ENCODE peak calls at places on chromosomes 13 and 19, in seven cellular contexts. K, A, Y, X, E, S and U are unnamed samples.

GRCh38 chr13:101416181-101417042 is at the start of gene NALCN:
- DNase-seq in E (peak), X (peak), K (no peak), S (peak), A (peak), Y (peak), U (peak)

GRCh38 chr19:1773173-1773572 is 19.9 kb downstream of the ONECUT3 start:
- DNase-seq in X (no peak), A (no peak), Y (no peak), K (no peak), S (no peak), E (peak), U (no peak)

GRCh38 chr13:35293579-35293978 is 182.9 kb downstream of the MAB21L1 start:
- DNase-seq in E (peak), S (no peak), X (no peak), Y (no peak), K (no peak), A (no peak), U (no peak)

GRCh38 chr19:18416778-18417249 is 2.4 kb upstream of the SSBP4 start:
- DNase-seq in A (peak), S (peak), K (peak), E (peak), Y (peak), X (peak), U (peak)

GRCh38 chr19:19464339-19465098 is 50.8 kb downstream of the TSSK6 start:
- DNase-seq in E (peak), S (no peak), K (peak), A (peak), Y (peak), X (peak), U (no peak)

GRCh38 chr13:83995930-83996329 is 113.7 kb upstream of the SLITRK1 start:
- DNase-seq in K (no peak), S (no peak), X (no peak), A (no peak), E (no peak), Y (no peak), U (no peak)

GRCh38 chr19:18905520-18906236 is 9.7 kb upstream of the CERS1 start:
- DNase-seq in A (no peak), E (no peak), K (no peak), X (no peak), S (no peak), Y (no peak), U (no peak)

GRCh38 chr19:3107658-3108057 is 13.5 kb downstream of the GNA11 start:
- DNase-seq in E (no peak), Y (no peak), A (no peak), S (no peak), K (no peak), X (no peak), U (no peak)

GRCh38 chr13:42266464-42266863 is 5.5 kb upstream of the AKAP11 start:
- DNase-seq in Y (no peak), K (peak), E (peak), X (peak), S (no peak), A (peak), U (no peak)

GRCh38 chr13:40640845-40641458 is 25.5 kb downstream of the FOXO1 start:
- DNase-seq in Y (no peak), A (no peak), E (no peak), X (no peak), K (no peak), S (no peak), U (no peak)

GRCh38 chr13:71577127-71577526 is 289.9 kb downstream of the DACH1 start:
- DNase-seq in S (no peak), A (peak), Y (no peak), X (peak), K (no peak), E (peak), U (no peak)

GRCh38 chr19:11410682-11411081 is 8.4 kb downstream of the RGL3 start:
- DNase-seq in A (peak), K (peak), X (no peak), Y (no peak), S (no peak), E (peak), U (no peak)

GRCh38 chr19:40136818-40137217 is 46.1 kb upstream of the ZNF780A start:
- DNase-seq in S (no peak), E (no peak), A (no peak), X (no peak), Y (no peak), K (no peak), U (no peak)

GRCh38 chr19:7617172-7617571 is 12.2 kb downstream of the XAB2 start:
- DNase-seq in K (no peak), S (no peak), Y (no peak), E (no peak), A (no peak), X (no peak), U (no peak)

GRCh38 chr13:36046672-36047071 is 84.5 kb downstream of the DCLK1 start:
- DNase-seq in E (no peak), X (no peak), Y (no peak), K (no peak), S (no peak), A (no peak), U (no peak)

GRCh38 chr13:51339354-51339753 is at the start of gene SERPINE3:
- DNase-seq in X (no peak), S (no peak), A (no peak), Y (no peak), K (no peak), E (no peak), U (no peak)

GRCh38 chr13:63209330-63210017 is 1793.8 kb upstream of the PCDH20 start:
- DNase-seq in X (peak), A (no peak), S (no peak), Y (no peak), E (peak), K (peak), U (no peak)

GRCh38 chr19:27744926-27745844 is 1467.8 kb downstream of the UQCRFS1 start:
- DNase-seq in E (no peak), S (no peak), Y (no peak), X (no peak), A (no peak), K (no peak), U (peak)

GRCh38 chr19:40190891-40191835 is at the start of gene MAP3K10:
- DNase-seq in A (peak), S (peak), K (peak), X (peak), E (peak), Y (peak), U (peak)

GRCh38 chr13:35518337-35518736 is 41.8 kb upstream of the MAB21L1 start:
- DNase-seq in X (no peak), E (no peak), Y (no peak), S (no peak), K (no peak), A (no peak), U (no peak)

GRCh38 chr19:6888967-6889366 is 1.6 kb downstream of the ADGRE1 start:
- DNase-seq in X (no peak), K (no peak), E (no peak), S (no peak), Y (no peak), A (no peak), U (no peak)

GRCh38 chr13:84662503-84662902 is 780.2 kb upstream of the SLITRK1 start:
- DNase-seq in K (no peak), E (no peak), Y (no peak), A (no peak), X (no peak), S (no peak), U (no peak)

GRCh38 chr13:76048675-76049396 is 412.7 kb downstream of the LMO7 start:
- DNase-seq in E (no peak), S (no peak), Y (no peak), K (no peak), A (no peak), X (no peak), U (no peak)

GRCh38 chr13:48093588-48093987 is 1.3 kb downstream of the MED4 start:
- DNase-seq in E (no peak), S (no peak), A (no peak), Y (no peak), X (no peak), K (no peak), U (no peak)

GRCh38 chr13:30679483-30680330 is 55.6 kb upstream of the ALOX5AP start:
- DNase-seq in X (peak), Y (no peak), K (peak), E (no peak), S (no peak), A (peak), U (peak)

GRCh38 chr19:8042900-8043299 is 9.7 kb upstream of the CCL25 start:
- DNase-seq in A (no peak), Y (no peak), K (no peak), S (no peak), X (no peak), E (no peak), U (no peak)

GRCh38 chr19:51367565-51368365 is 1.0 kb downstream of the CLDND2 start:
- DNase-seq in S (peak), Y (peak), E (peak), X (peak), K (peak), A (peak), U (peak)

GRCh38 chr19:15885167-15885566 is 12.7 kb downstream of the CYP4F2 start:
- DNase-seq in Y (no peak), A (no peak), X (no peak), K (no peak), E (no peak), S (no peak), U (no peak)

GRCh38 chr19:4373601-4374441 is 26.5 kb downstream of the SH3GL1 start:
- DNase-seq in E (no peak), K (peak), A (no peak), Y (no peak), X (peak), S (no peak), U (no peak)

GRCh38 chr19:6476155-6476895 is 5.3 kb downstream of the DENND1C start:
- DNase-seq in X (peak), Y (peak), S (peak), A (peak), K (peak), E (peak), U (peak)

GRCh38 chr19:38634757-38635482 is 12.5 kb upstream of the ACTN4 start:
- DNase-seq in S (peak), A (peak), E (peak), X (peak), K (peak), Y (peak), U (peak)

GRCh38 chr19:5048727-5049553 is 80.0 kb downstream of the KDM4B start:
- DNase-seq in K (peak), X (peak), A (peak), S (no peak), E (no peak), Y (no peak), U (no peak)

GRCh38 chr19:36028313-36029041 is 4.2 kb downstream of the CLIP3 start:
- DNase-seq in E (no peak), A (no peak), Y (no peak), X (no peak), K (no peak), S (no peak), U (no peak)

GRCh38 chr19:41565384-41565730 is 10.6 kb upstream of the CEACAM21 start:
- DNase-seq in A (peak), E (no peak), K (no peak), S (no peak), Y (no peak), X (no peak), U (no peak)

GRCh38 chr19:50326101-50326664 is 3.0 kb downstream of the KCNC3 start:
- DNase-seq in S (peak), Y (no peak), A (no peak), X (no peak), K (no peak), E (no peak), U (no peak)

GRCh38 chr19:50327461-50328256 is 1.5 kb downstream of the KCNC3 start:
- DNase-seq in A (no peak), Y (no peak), X (no peak), K (no peak), E (no peak), S (no peak), U (no peak)

GRCh38 chr19:50328257-50329145 is 676 bp downstream of the KCNC3 start:
- DNase-seq in K (no peak), A (peak), E (peak), Y (no peak), S (peak), X (no peak), U (peak)

GRCh38 chr19:50325310-50326100 is 3.7 kb downstream of the KCNC3 start:
- DNase-seq in S (peak), K (peak), A (peak), X (peak), E (peak), Y (peak), U (peak)

GRCh38 chr19:50327013-50327412 is 2.2 kb downstream of the KCNC3 start:
- DNase-seq in S (no peak), Y (no peak), K (no peak), E (no peak), X (no peak), A (no peak), U (no peak)
- H3K23ac ChIP-seq in S (no peak), Y (no peak), K (no peak), E (no peak), X (no peak), A (no peak), U (no peak)

DNA sequence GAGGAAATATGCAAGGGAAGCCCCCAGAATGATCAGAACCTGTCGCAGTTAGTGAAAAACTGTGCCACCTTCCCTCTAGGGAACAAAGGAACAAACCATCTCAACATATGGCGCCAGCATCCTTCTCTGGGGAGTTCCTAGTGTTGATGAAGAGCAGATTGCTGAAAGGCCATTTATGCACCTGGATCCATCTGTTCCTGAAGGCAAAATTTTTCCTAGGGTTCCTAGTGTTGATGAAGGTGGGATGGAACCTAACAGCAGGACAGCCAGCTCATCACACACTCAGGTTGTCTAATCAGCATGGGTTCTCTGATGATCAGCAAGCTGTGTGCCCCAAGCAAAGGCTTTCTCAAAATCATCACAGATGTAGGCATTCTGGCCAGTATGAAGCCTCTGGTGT is 32.6 kb downstream of the ZNF473 start:
- DNase-seq in Y (no peak), K (no peak), S (no peak), E (no peak), A (no peak), X (no peak), U (no peak)
- H3K23ac ChIP-seq in Y (no peak), K (no peak), S (no peak), E (no peak), A (no peak), X (no peak), U (no peak)

GRCh38 chr13:98966019-98966418 is 11.8 kb downstream of the DOCK9 start:
- DNase-seq in X (no peak), E (no peak), A (no peak), S (no peak), K (no peak), Y (no peak), U (no peak)

GRCh38 chr13:98961204-98962105 is 16.4 kb downstream of the DOCK9 start:
- DNase-seq in E (peak), X (no peak), Y (no peak), K (no peak), A (no peak), S (no peak), U (no peak)

GRCh38 chr13:98965325-98965724 is 12.5 kb downstream of the DOCK9 start:
- DNase-seq in X (no peak), K (no peak), Y (no peak), E (no peak), A (no peak), S (no peak), U (no peak)

GRCh38 chr13:98962901-98963594 is 14.8 kb downstream of the DOCK9 start:
- DNase-seq in S (no peak), Y (no peak), E (no peak), K (no peak), A (no peak), X (no peak), U (no peak)

DNA sequence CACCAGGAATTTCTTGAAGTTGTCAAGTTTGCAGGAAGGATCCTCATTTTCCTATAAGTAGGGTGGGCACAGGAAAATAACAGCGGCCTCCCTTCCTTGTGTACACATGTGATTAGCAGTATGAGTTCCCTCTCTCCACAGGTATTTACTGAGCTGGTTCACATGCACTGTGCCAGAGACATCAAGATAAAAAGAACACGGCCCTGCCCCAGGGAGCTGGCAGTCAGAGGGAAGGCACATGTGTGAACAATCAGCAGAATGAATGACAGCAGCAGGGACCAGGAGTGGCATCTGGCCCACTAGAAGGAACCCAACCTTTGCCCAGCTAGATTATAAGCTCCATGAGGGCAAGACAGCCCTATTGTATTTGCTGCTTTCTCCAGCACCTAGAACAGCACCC is 13.9 kb downstream of the DOCK9 start:
- DNase-seq in X (no peak), K (no peak), A (no peak), Y (no peak), S (no peak), E (no peak), U (no peak)
- H3K23ac ChIP-seq in X (no peak), K (no peak), A (no peak), Y (no peak), S (no peak), E (no peak), U (no peak)

DNA sequence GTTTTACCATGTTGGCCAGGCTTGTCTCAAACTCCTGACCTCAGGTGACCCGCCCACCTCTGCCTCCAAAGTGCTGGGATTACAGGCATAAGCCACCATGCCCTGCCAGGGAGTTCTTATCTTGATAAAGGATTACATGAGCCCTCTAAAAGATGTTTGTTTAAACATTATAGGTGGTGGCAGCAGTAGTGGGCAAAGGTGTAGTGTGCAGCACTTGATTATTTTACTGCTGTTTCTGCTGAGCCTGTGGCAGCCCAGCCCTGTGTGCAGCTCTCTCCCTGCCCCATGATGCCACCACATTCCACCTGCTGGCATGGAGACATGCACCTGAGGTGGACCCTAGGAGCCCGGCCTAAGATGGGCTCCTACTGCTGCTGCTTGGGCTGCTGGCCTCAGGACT is 54.0 kb downstream of the ZNF429 start:
- DNase-seq in S (no peak), A (no peak), X (no peak), Y (no peak), E (no peak), K (no peak), U (no peak)
- H3K23ac ChIP-seq in S (no peak), A (no peak), X (no peak), Y (peak), E (peak), K (no peak), U (no peak)

DNA sequence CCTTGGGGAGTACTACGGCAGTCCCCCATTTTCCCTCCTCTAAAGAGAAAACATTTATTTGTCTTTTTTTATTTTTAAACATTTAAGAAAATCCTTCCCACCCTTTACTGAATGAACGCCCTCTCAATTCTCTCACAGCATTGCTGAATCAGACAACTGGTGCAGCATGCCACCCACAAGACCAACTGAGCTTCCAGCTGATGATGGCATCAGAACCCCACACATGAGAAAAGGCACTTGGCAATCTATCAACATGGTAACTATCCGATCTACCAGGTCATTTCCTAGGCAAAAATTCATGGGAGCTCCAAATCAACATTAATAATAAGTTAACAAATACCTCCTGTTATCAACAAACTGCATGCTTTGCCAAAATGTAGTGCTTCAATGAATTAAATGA is 43.2 kb downstream of the LHFPL6 start:
- DNase-seq in E (no peak), Y (no peak), X (no peak), S (no peak), A (no peak), K (no peak), U (no peak)
- H3K23ac ChIP-seq in E (no peak), Y (no peak), X (no peak), S (no peak), A (no peak), K (no peak), U (no peak)

DNA sequence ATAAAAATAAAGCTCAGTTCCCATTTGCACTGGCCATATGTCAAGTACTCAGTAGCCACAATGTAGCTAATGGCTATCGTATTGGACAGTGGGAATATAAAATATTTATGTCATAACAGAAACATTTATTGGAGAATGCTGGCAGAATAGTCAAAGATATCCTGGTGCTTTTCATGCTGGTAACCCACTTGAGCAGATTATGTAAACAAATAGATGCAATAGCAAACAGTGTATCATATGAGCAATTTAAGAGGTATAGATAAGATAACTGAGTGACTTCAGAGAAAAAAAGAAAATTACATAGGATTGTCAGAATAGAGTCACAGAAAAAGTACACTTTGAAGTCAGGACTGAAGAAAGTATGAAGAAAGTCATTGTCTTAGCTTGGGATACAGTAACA is 426.6 kb downstream of the NDFIP2 start:
- DNase-seq in E (peak), X (no peak), S (no peak), A (no peak), K (no peak), Y (no peak), U (no peak)
- H3K23ac ChIP-seq in E (no peak), X (no peak), S (no peak), A (no peak), K (no peak), Y (no peak), U (no peak)

GRCh38 chr19:49109569-49110233 is 4.5 kb upstream of the LIN7B start:
- DNase-seq in K (no peak), S (no peak), Y (no peak), E (no peak), X (no peak), A (no peak), U (no peak)

GRCh38 chr19:49110567-49110966 is 3.6 kb upstream of the LIN7B start:
- DNase-seq in E (no peak), K (peak), X (peak), Y (no peak), A (no peak), S (no peak), U (no peak)

GRCh38 chr19:49113762-49114629 is at the start of gene LIN7B:
- DNase-seq in S (peak), A (peak), K (peak), X (peak), Y (peak), E (peak), U (peak)

GRCh38 chr19:49109051-49109450 is 5.1 kb upstream of the LIN7B start:
- DNase-seq in X (no peak), E (no peak), S (no peak), K (no peak), A (no peak), Y (no peak), U (no peak)

GRCh38 chr19:49111218-49111998 is 2.8 kb upstream of the LIN7B start:
- DNase-seq in A (no peak), S (no peak), Y (no peak), K (no peak), X (no peak), E (no peak), U (no peak)
- H3K23ac ChIP-seq in A (no peak), S (no peak), Y (no peak), K (no peak), X (no peak), E (no peak), U (no peak)

GRCh38 chr13:111868716-111869115 is 198.2 kb upstream of the SOX1 start:
- DNase-seq in S (no peak), A (no peak), Y (no peak), E (no peak), X (no peak), K (no peak), U (no peak)
- H3K23ac ChIP-seq in S (no peak), A (no peak), Y (no peak), E (no peak), X (no peak), K (no peak), U (no peak)

GRCh38 chr13:59356607-59357006 is 807.1 kb downstream of the DIAPH3 start:
- DNase-seq in S (no peak), X (peak), E (no peak), K (peak), Y (no peak), A (no peak), U (no peak)
- H3K23ac ChIP-seq in S (no peak), X (no peak), E (no peak), K (no peak), Y (no peak), A (no peak), U (no peak)